ENCODE peak calls at places on chromosomes 11 and 22, in ten cellular contexts. M is adrenal gland; X is effector memory CD4-positive, alpha-beta T cell; J is mammary epithelial cell; E is tibial nerve; P is psoas muscle; V is endothelial cell of umbilical vein; G is GM23248; I is heart left ventricle; S is uterus. R is an unnamed sample.

GRCh38 chr11:11157201-11157600 is 195.8 kb downstream of the CSNK2A3 start:
- DNase-seq in S (no peak), J (no peak), I (no peak), P (no peak), G (peak; percentile 67), E (no peak), M (no peak), X (no peak), V (peak; percentile 6), R (no peak)

GRCh38 chr11:43921561-43922294 is 20.7 kb upstream of the C11orf96 start:
- DNase-seq in X (no peak), M (no peak), E (no peak), P (no peak), V (no peak), G (no peak), J (no peak), I (no peak), S (no peak), R (no peak)

GRCh38 chr11:19673924-19674390 is 38.7 kb upstream of the NAV2 start:
- DNase-seq in P (peak; percentile 89), S (peak; percentile 88), M (peak; percentile 47), X (no peak), G (peak; percentile 73), E (peak; percentile 40), J (no peak), I (peak; percentile 73), V (peak; percentile 23), R (peak; percentile 76)

GRCh38 chr11:1476946-1477736 is 9.4 kb downstream of the MOB2 start:
- DNase-seq in P (peak; percentile 27), J (no peak), X (no peak), S (peak; percentile 10), G (no peak), M (no peak), V (no peak), E (no peak), I (no peak), R (no peak)

GRCh38 chr11:121841487-121842167 is 274.4 kb downstream of the BLID start:
- DNase-seq in M (no peak), J (no peak), S (no peak), X (no peak), G (peak; percentile 69), P (no peak), V (peak; percentile 79), E (no peak), I (no peak), R (no peak)

GRCh38 chr11:118913411-118914125 is 12.2 kb downstream of the BCL9L start:
- DNase-seq in I (no peak), X (peak; percentile 32), E (no peak), J (peak; percentile 53), V (no peak), S (peak; percentile 39), M (no peak), P (peak; percentile 64), G (peak; percentile 33), R (no peak)

GRCh38 chr22:30648825-30649224 is 13.2 kb downstream of the SLC35E4 start:
- DNase-seq in X (no peak), J (no peak), S (no peak), M (no peak), E (no peak), P (no peak), I (no peak), G (no peak), V (no peak), R (no peak)

GRCh38 chr22:45163074-45163416 is 680 bp upstream of the NUP50 start:
- DNase-seq in P (peak; percentile 62), G (peak; percentile 72), E (no peak), J (peak; percentile 50), I (no peak), S (no peak), M (peak; percentile 48), X (no peak), V (no peak), R (no peak)

GRCh38 chr11:115916596-115916995 is 412.4 kb upstream of the CADM1 start:
- DNase-seq in S (no peak), G (no peak), X (no peak), I (no peak), M (no peak), P (no peak), V (no peak), J (no peak), E (no peak), R (no peak)

GRCh38 chr22:27099896-27100295 is 442.5 kb downstream of the MIAT start:
- DNase-seq in J (no peak), V (no peak), G (no peak), E (no peak), M (no peak), P (no peak), S (no peak), I (no peak), X (no peak), R (no peak)

GRCh38 chr11:9151631-9152030 is 60.2 kb upstream of the SCUBE2 start:
- DNase-seq in I (no peak), P (no peak), V (peak; percentile 41), S (no peak), X (no peak), E (no peak), J (no peak), G (no peak), M (no peak), R (no peak)

GRCh38 chr11:9158898-9159391 is 67.5 kb upstream of the SCUBE2 start:
- DNase-seq in P (no peak), I (no peak), X (no peak), G (peak; percentile 90), E (no peak), M (no peak), S (no peak), J (peak; percentile 65), V (peak; percentile 38), R (no peak)

GRCh38 chr11:9160166-9160565 is 68.8 kb upstream of the SCUBE2 start:
- DNase-seq in I (no peak), J (no peak), M (no peak), P (no peak), S (no peak), V (peak; percentile 87), X (no peak), E (no peak), G (peak; percentile 69), R (no peak)

GRCh38 chr11:9153651-9154050 is 62.3 kb upstream of the SCUBE2 start:
- DNase-seq in P (no peak), V (no peak), S (no peak), M (no peak), J (no peak), G (no peak), X (no peak), E (no peak), I (no peak), R (no peak)

GRCh38 chr11:9155930-9156329 is 64.5 kb upstream of the SCUBE2 start:
- DNase-seq in I (no peak), J (no peak), X (no peak), E (no peak), P (no peak), V (no peak), S (no peak), M (no peak), G (no peak), R (no peak)
- H3K36me3 ChIP-seq in I (peaks cover 24% of the 10 kb centered on the region), J (peaks cover 13% of the 10 kb centered on the region), X (peaks cover 9% of the 10 kb centered on the region), E (no peaks in the 10 kb centered on the region), P (peaks cover 3% of the 10 kb centered on the region), V (peaks cover 3% of the 10 kb centered on the region), S (no peaks in the 10 kb centered on the region), M (peaks cover 36% of the 10 kb centered on the region), G (peaks cover 32% of the 10 kb centered on the region), R (no peaks in the 10 kb centered on the region)

DNA sequence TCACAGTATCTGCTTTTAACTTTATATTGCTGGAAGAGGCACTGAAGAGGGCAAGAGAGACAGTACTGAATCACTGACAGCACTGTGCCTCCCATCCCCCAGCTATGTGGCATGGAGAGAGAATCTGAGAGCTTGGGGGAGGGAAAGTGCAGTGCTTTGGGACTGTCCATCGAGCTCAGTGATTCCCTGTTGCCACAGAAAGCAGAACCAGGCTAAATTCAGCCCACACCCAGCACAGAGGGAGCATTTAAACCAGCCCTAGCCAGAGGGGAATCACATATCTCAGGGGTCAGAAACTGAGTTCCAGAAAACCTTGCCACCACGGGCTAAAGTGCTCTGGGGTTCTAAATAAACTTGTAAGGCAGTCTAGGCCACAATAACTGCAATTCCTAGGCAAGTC is 44.3 kb downstream of the KCNQ1 start:
- DNase-seq in S (no peak), G (no peak), M (peak; percentile 20), P (no peak), J (no peak), V (no peak), X (no peak), I (no peak), E (no peak), R (no peak)
- H3K27me3 ChIP-seq in S (no peaks in the 10 kb centered on the region), G (peaks cover 14% of the 10 kb centered on the region), M (no peaks in the 10 kb centered on the region), P (no peaks in the 10 kb centered on the region), J (no peaks in the 10 kb centered on the region), V (no peaks in the 10 kb centered on the region), X (no peaks in the 10 kb centered on the region), I (no peaks in the 10 kb centered on the region), E (no peaks in the 10 kb centered on the region), R (no peaks in the 10 kb centered on the region)

DNA sequence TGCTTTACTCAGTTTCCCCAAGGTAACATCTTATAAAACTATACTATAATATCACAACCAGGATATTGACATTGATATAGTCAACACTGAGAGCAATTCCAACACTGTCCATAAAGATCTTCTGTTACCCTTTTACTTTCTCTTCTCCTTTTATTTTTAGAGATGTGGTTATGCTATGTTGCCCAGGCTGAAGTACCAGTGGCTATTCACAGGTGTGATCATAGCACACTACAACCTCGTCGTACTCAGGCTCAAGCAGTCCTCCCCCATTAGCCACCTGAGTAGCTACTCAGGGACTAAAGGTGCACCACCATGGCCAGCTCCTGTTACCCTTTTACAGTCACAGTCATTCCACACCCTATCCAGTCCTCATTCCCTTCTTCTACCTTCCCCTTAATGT is 119.7 kb downstream of the CWF19L2 start:
- DNase-seq in S (no peak), J (no peak), I (no peak), V (no peak), G (no peak), X (no peak), E (no peak), P (no peak), M (no peak), R (no peak)
- H3K36me3 ChIP-seq in S (no peaks in the 10 kb centered on the region), J (peaks cover 3% of the 10 kb centered on the region), I (no peaks in the 10 kb centered on the region), V (no peaks in the 10 kb centered on the region), G (no peaks in the 10 kb centered on the region), X (peaks cover 12% of the 10 kb centered on the region), E (peaks cover 10% of the 10 kb centered on the region), P (no peaks in the 10 kb centered on the region), M (no peaks in the 10 kb centered on the region), R (no peaks in the 10 kb centered on the region)

GRCh38 chr11:69003866-69004311 is 9.2 kb downstream of the MRGPRF start:
- DNase-seq in G (no peak), J (no peak), S (peak; percentile 22), V (no peak), P (peak; percentile 46), I (no peak), E (no peak), X (no peak), M (no peak), R (no peak)

GRCh38 chr11:69006816-69007215 is 6.2 kb downstream of the MRGPRF start:
- DNase-seq in M (no peak), E (no peak), S (peak; percentile 9), V (no peak), I (no peak), X (no peak), G (no peak), P (peak; percentile 28), J (no peak), R (no peak)

GRCh38 chr11:69005631-69006368 is 7.2 kb downstream of the MRGPRF start:
- DNase-seq in G (no peak), P (peak; percentile 40), V (no peak), I (no peak), E (peak; percentile 12), X (no peak), M (no peak), S (peak; percentile 23), J (no peak), R (no peak)

GRCh38 chr11:69004411-69005182 is 8.4 kb downstream of the MRGPRF start:
- DNase-seq in G (no peak), P (peak; percentile 38), X (no peak), I (no peak), M (no peak), E (peak; percentile 7), J (no peak), S (peak; percentile 16), V (no peak), R (no peak)

GRCh38 chr11:69005183-69005630 is 7.8 kb downstream of the MRGPRF start:
- DNase-seq in P (peak; percentile 48), S (peak; percentile 22), E (peak; percentile 12), I (no peak), G (no peak), X (no peak), J (no peak), M (no peak), V (no peak), R (no peak)
- H3K27me3 ChIP-seq in P (no peaks in the 10 kb centered on the region), S (no peaks in the 10 kb centered on the region), E (no peaks in the 10 kb centered on the region), I (no peaks in the 10 kb centered on the region), G (no peaks in the 10 kb centered on the region), X (no peaks in the 10 kb centered on the region), J (no peaks in the 10 kb centered on the region), M (peaks cover under 1% of the 10 kb centered on the region), V (no peaks in the 10 kb centered on the region), R (no peaks in the 10 kb centered on the region)

R was measured in prostate gland.